ENCODE peak calls at places on chromosomes 12 and 14, in eight cellular contexts. One of them, this sample, is unnamed.

GRCh38 chr12:98373019-98373554 is 142.3 kb upstream of the TMPO start:
- DNase-seq in sigmoid colon: no peak
- DNase-seq in H1: no peak
- DNase-seq in tibial nerve: no peak
- DNase-seq in ovary: no peak
- DNase-seq in SK-N-SH: peak; percentile 43
- DNase-seq in transverse colon: no peak
- DNase-seq in A549: peak; percentile 61
- DNase-seq in this sample: no peak

GRCh38 chr14:73234586-73235394 is 2.5 kb upstream of the PAPLN start:
- DNase-seq in sigmoid colon: peak; percentile 27
- DNase-seq in H1: no peak
- DNase-seq in tibial nerve: no peak
- DNase-seq in ovary: no peak
- DNase-seq in SK-N-SH: no peak
- DNase-seq in transverse colon: no peak
- DNase-seq in A549: no peak
- DNase-seq in this sample: no peak

GRCh38 chr14:99604766-99605298 is 825 bp upstream of the CCDC85C start:
- DNase-seq in sigmoid colon: no peak
- DNase-seq in H1: no peak
- DNase-seq in tibial nerve: no peak
- DNase-seq in ovary: peak; percentile 45
- DNase-seq in SK-N-SH: peak; percentile 82
- DNase-seq in transverse colon: peak; percentile 33
- DNase-seq in A549: peak; percentile 48
- DNase-seq in this sample: no peak

GRCh38 chr14:34461334-34462131 is 507 bp downstream of the SPTSSA start:
- DNase-seq in sigmoid colon: peak; percentile 82
- DNase-seq in H1: no peak
- DNase-seq in tibial nerve: peak; percentile 44
- DNase-seq in ovary: peak; percentile 61
- DNase-seq in SK-N-SH: no peak
- DNase-seq in transverse colon: peak; percentile 65
- DNase-seq in A549: peak; percentile 73
- DNase-seq in this sample: peak; percentile 59

GRCh38 chr14:59583755-59584154 is 7.1 kb upstream of the CCDC175 start:
- DNase-seq in sigmoid colon: no peak
- DNase-seq in H1: no peak
- DNase-seq in tibial nerve: no peak
- DNase-seq in ovary: no peak
- DNase-seq in SK-N-SH: no peak
- DNase-seq in transverse colon: no peak
- DNase-seq in A549: peak; percentile 8
- DNase-seq in this sample: no peak

GRCh38 chr12:97322388-97322787 is 140.2 kb upstream of the RMST start:
- DNase-seq in sigmoid colon: no peak
- DNase-seq in H1: no peak
- DNase-seq in tibial nerve: no peak
- DNase-seq in ovary: no peak
- DNase-seq in SK-N-SH: no peak
- DNase-seq in transverse colon: no peak
- DNase-seq in A549: no peak
- DNase-seq in this sample: no peak

GRCh38 chr14:80536456-80536855 is 325.2 kb upstream of the DIO2 start:
- DNase-seq in sigmoid colon: no peak
- DNase-seq in H1: no peak
- DNase-seq in tibial nerve: no peak
- DNase-seq in ovary: no peak
- DNase-seq in SK-N-SH: no peak
- DNase-seq in transverse colon: no peak
- DNase-seq in A549: no peak
- DNase-seq in this sample: no peak

GRCh38 chr12:52925717-52926595 is 21.1 kb upstream of the KRT8 start:
- DNase-seq in sigmoid colon: no peak
- DNase-seq in H1: no peak
- DNase-seq in tibial nerve: no peak
- DNase-seq in ovary: no peak
- DNase-seq in SK-N-SH: no peak
- DNase-seq in transverse colon: peak; percentile 73
- DNase-seq in A549: peak; percentile 84
- DNase-seq in this sample: peak; percentile 71

GRCh38 chr14:76294876-76295275 is 81.1 kb upstream of the ESRRB start:
- DNase-seq in sigmoid colon: no peak
- DNase-seq in H1: no peak
- DNase-seq in tibial nerve: no peak
- DNase-seq in ovary: no peak
- DNase-seq in SK-N-SH: no peak
- DNase-seq in transverse colon: no peak
- DNase-seq in A549: no peak
- DNase-seq in this sample: no peak

GRCh38 chr12:131833896-131834641 is 5.9 kb downstream of the MMP17 start:
- DNase-seq in sigmoid colon: no peak
- DNase-seq in H1: no peak
- DNase-seq in tibial nerve: no peak
- DNase-seq in ovary: no peak
- DNase-seq in SK-N-SH: peak; percentile 87
- DNase-seq in transverse colon: no peak
- DNase-seq in A549: peak; percentile 73
- DNase-seq in this sample: no peak

GRCh38 chr12:52730383-52730782 is 27.1 kb upstream of the KRT77 start:
- DNase-seq in sigmoid colon: no peak
- DNase-seq in H1: no peak
- DNase-seq in tibial nerve: no peak
- DNase-seq in ovary: no peak
- DNase-seq in SK-N-SH: no peak
- DNase-seq in transverse colon: no peak
- DNase-seq in A549: no peak
- DNase-seq in this sample: no peak

GRCh38 chr14:68232643-68233055 is 413.1 kb downstream of the RAD51B start:
- DNase-seq in sigmoid colon: peak; percentile 85
- DNase-seq in H1: no peak
- DNase-seq in tibial nerve: peak; percentile 57
- DNase-seq in ovary: peak; percentile 75
- DNase-seq in SK-N-SH: no peak
- DNase-seq in transverse colon: peak; percentile 39
- DNase-seq in A549: peak; percentile 98
- DNase-seq in this sample: peak; percentile 58

GRCh38 chr14:64703393-64704144 is 655 bp upstream of the PLEKHG3 start:
- DNase-seq in sigmoid colon: peak; percentile 60
- DNase-seq in H1: no peak
- DNase-seq in tibial nerve: no peak
- DNase-seq in ovary: no peak
- DNase-seq in SK-N-SH: no peak
- DNase-seq in transverse colon: no peak
- DNase-seq in A549: no peak
- DNase-seq in this sample: no peak

GRCh38 chr14:64700290-64700689 is 3.9 kb upstream of the PLEKHG3 start:
- DNase-seq in sigmoid colon: peak; percentile 8
- DNase-seq in H1: no peak
- DNase-seq in tibial nerve: no peak
- DNase-seq in ovary: no peak
- DNase-seq in SK-N-SH: no peak
- DNase-seq in transverse colon: no peak
- DNase-seq in A549: no peak
- DNase-seq in this sample: no peak

GRCh38 chr14:64700894-64701293 is 3.3 kb upstream of the PLEKHG3 start:
- DNase-seq in sigmoid colon: no peak
- DNase-seq in H1: no peak
- DNase-seq in tibial nerve: no peak
- DNase-seq in ovary: no peak
- DNase-seq in SK-N-SH: no peak
- DNase-seq in transverse colon: no peak
- DNase-seq in A549: no peak
- DNase-seq in this sample: no peak

GRCh38 chr14:64702493-64703392 is 1.5 kb upstream of the PLEKHG3 start:
- DNase-seq in sigmoid colon: peak; percentile 64
- DNase-seq in H1: no peak
- DNase-seq in tibial nerve: no peak
- DNase-seq in ovary: no peak
- DNase-seq in SK-N-SH: no peak
- DNase-seq in transverse colon: peak; percentile 81
- DNase-seq in A549: no peak
- DNase-seq in this sample: peak; percentile 80

GRCh38 chr14:64701660-64702059 is 2.6 kb upstream of the PLEKHG3 start:
- DNase-seq in sigmoid colon: peak; percentile 1
- DNase-seq in H1: no peak
- DNase-seq in tibial nerve: no peak
- DNase-seq in ovary: no peak
- DNase-seq in SK-N-SH: no peak
- DNase-seq in transverse colon: no peak
- DNase-seq in A549: no peak
- DNase-seq in this sample: no peak
- TF ChIP-seq EP300 in sigmoid colon: no peak
- TF ChIP-seq EP300 in H1: no peak
- TF ChIP-seq EP300 in tibial nerve: no peak
- TF ChIP-seq EP300 in ovary: no peak
- TF ChIP-seq EP300 in SK-N-SH: no peak
- TF ChIP-seq EP300 in transverse colon: no peak
- TF ChIP-seq EP300 in A549: no peak
- TF ChIP-seq EP300 in this sample: no peak

GRCh38 chr12:6373022-6373787 is 2.2 kb downstream of the SCNN1A start:
- DNase-seq in sigmoid colon: peak; percentile 28
- DNase-seq in H1: no peak
- DNase-seq in tibial nerve: no peak
- DNase-seq in ovary: no peak
- DNase-seq in SK-N-SH: no peak
- DNase-seq in transverse colon: peak; percentile 62
- DNase-seq in A549: no peak
- DNase-seq in this sample: peak; percentile 44

GRCh38 chr12:6376079-6376941 is 947 bp upstream of the SCNN1A start:
- DNase-seq in sigmoid colon: peak; percentile 85
- DNase-seq in H1: peak; percentile 54
- DNase-seq in tibial nerve: no peak
- DNase-seq in ovary: peak; percentile 63
- DNase-seq in SK-N-SH: peak; percentile 55
- DNase-seq in transverse colon: peak; percentile 75
- DNase-seq in A549: peak; percentile 78
- DNase-seq in this sample: peak; percentile 92

GRCh38 chr12:6375269-6376078 is at the start of gene SCNN1A:
- DNase-seq in sigmoid colon: peak; percentile 64
- DNase-seq in H1: peak; percentile 85
- DNase-seq in tibial nerve: no peak
- DNase-seq in ovary: peak; percentile 29
- DNase-seq in SK-N-SH: no peak
- DNase-seq in transverse colon: peak; percentile 86
- DNase-seq in A549: no peak
- DNase-seq in this sample: peak; percentile 92

GRCh38 chr12:6374028-6374780 is 1.2 kb downstream of the SCNN1A start:
- DNase-seq in sigmoid colon: peak; percentile 61
- DNase-seq in H1: no peak
- DNase-seq in tibial nerve: no peak
- DNase-seq in ovary: peak; percentile 21
- DNase-seq in SK-N-SH: no peak
- DNase-seq in transverse colon: peak; percentile 16
- DNase-seq in A549: no peak
- DNase-seq in this sample: no peak

DNA sequence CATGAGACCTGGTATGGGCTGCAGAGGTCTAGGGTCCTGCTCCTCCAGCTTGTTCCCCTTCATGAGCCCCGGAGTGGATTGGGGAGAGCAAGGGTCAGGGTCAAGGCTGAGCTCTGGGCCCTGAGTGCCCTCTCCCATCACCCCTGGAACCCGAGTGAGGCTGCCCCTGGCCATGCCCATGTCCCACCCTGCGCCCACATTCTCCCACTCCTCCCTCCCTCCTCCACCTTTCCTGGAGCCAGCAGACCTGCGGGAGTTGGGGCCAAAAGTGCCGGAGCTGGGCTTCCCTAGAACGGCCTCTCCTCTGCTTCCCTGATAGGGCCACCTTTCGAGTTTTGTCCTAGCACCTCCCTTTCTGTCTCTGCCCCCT is 597 bp downstream of the SCNN1A start:
- DNase-seq in sigmoid colon: no peak
- DNase-seq in H1: no peak
- DNase-seq in tibial nerve: no peak
- DNase-seq in ovary: peak; percentile 21
- DNase-seq in SK-N-SH: no peak
- DNase-seq in transverse colon: peak; percentile 17
- DNase-seq in A549: no peak
- DNase-seq in this sample: no peak
- H3K4me1 ChIP-seq in sigmoid colon: peaks cover 57% of the 10 kb centered on the region
- H3K4me1 ChIP-seq in H1: peaks cover 38% of the 10 kb centered on the region
- H3K4me1 ChIP-seq in tibial nerve: peaks cover 5% of the 10 kb centered on the region
- H3K4me1 ChIP-seq in ovary: peaks cover 19% of the 10 kb centered on the region
- H3K4me1 ChIP-seq in SK-N-SH: peaks cover 16% of the 10 kb centered on the region
- H3K4me1 ChIP-seq in transverse colon: peaks cover 76% of the 10 kb centered on the region
- H3K4me1 ChIP-seq in A549: peaks cover 84% of the 10 kb centered on the region
- H3K4me1 ChIP-seq in this sample: peaks cover 65% of the 10 kb centered on the region

GRCh38 chr12:130557876-130558770 is 158.0 kb downstream of the RIMBP2 start:
- DNase-seq in sigmoid colon: no peak
- DNase-seq in H1: no peak
- DNase-seq in tibial nerve: no peak
- DNase-seq in ovary: no peak
- DNase-seq in SK-N-SH: no peak
- DNase-seq in transverse colon: peak; percentile 84
- DNase-seq in A549: no peak
- DNase-seq in this sample: no peak
- TF ChIP-seq EP300 in sigmoid colon: no peak
- TF ChIP-seq EP300 in H1: no peak
- TF ChIP-seq EP300 in tibial nerve: no peak
- TF ChIP-seq EP300 in ovary: no peak
- TF ChIP-seq EP300 in SK-N-SH: no peak
- TF ChIP-seq EP300 in transverse colon: no peak
- TF ChIP-seq EP300 in A549: no peak
- TF ChIP-seq EP300 in this sample: no peak

DNA sequence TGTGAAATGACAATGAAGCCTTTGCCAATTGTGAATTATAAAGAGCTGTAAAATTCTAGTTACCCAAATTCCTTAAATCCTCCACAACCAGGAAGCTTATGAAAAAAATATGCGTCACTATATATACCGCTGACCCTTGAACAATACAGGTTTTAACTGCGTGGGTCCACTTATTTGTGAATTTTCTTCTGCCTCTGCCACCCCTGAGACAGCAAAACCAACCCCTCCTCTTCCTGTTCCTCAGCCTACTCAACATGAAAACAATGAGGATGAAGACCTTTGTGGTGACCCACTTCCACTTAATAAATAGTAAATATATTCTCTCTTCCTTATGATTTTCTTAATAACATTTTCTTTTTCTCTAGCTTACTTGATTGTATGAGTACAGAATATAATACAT is 42.2 kb downstream of the CMKLR1 start:
- DNase-seq in sigmoid colon: no peak
- DNase-seq in H1: no peak
- DNase-seq in tibial nerve: no peak
- DNase-seq in ovary: no peak
- DNase-seq in SK-N-SH: no peak
- DNase-seq in transverse colon: no peak
- DNase-seq in A549: no peak
- DNase-seq in this sample: no peak
- H3K4me1 ChIP-seq in sigmoid colon: no peaks in the 10 kb centered on the region
- H3K4me1 ChIP-seq in H1: no peaks in the 10 kb centered on the region
- H3K4me1 ChIP-seq in tibial nerve: no peaks in the 10 kb centered on the region
- H3K4me1 ChIP-seq in ovary: no peaks in the 10 kb centered on the region
- H3K4me1 ChIP-seq in SK-N-SH: peaks cover 37% of the 10 kb centered on the region
- H3K4me1 ChIP-seq in transverse colon: no peaks in the 10 kb centered on the region
- H3K4me1 ChIP-seq in A549: no peaks in the 10 kb centered on the region
- H3K4me1 ChIP-seq in this sample: peaks cover 9% of the 10 kb centered on the region

DNA sequence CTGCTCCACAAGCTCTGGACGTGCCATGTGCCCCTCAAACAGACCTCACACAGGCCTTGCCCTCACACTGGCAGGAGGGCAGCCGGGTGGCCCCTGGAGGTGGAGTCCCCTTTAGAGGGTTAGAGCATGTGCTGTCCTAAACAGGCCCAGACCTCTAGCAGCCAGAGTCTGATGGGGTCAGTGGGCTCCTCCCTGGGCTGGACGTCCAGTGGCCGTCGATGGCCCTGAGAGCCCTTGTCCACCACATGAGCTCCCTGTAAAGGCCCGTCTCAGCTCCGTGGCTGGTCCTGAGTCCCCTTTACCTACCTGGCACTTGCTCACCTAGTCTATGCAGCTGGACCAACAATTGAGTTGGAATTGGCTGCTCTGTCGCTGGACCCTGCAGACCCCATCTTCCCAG is 3.8 kb downstream of the TMEM179 start:
- DNase-seq in sigmoid colon: no peak
- DNase-seq in H1: no peak
- DNase-seq in tibial nerve: no peak
- DNase-seq in ovary: no peak
- DNase-seq in SK-N-SH: peak; percentile 21
- DNase-seq in transverse colon: no peak
- DNase-seq in A549: no peak
- DNase-seq in this sample: no peak
- TF ChIP-seq EP300 in sigmoid colon: no peak
- TF ChIP-seq EP300 in H1: no peak
- TF ChIP-seq EP300 in tibial nerve: no peak
- TF ChIP-seq EP300 in ovary: no peak
- TF ChIP-seq EP300 in SK-N-SH: no peak
- TF ChIP-seq EP300 in transverse colon: no peak
- TF ChIP-seq EP300 in A549: no peak
- TF ChIP-seq EP300 in this sample: no peak